ENCODE peak calls at places on chromosomes 1 and 21, in six cellular contexts. G is K562, O is endothelial cell of umbilical vein, K is H1, V is HepG2, Y is WTC11. I is an unnamed sample.

GRCh38 chr1:229170778-229171505 is 100.0 kb upstream of the RAB4A start:
- DNase-seq in G (no peak), K (no peak), O (no peak), Y (no peak), V (no peak), I (no peak)

GRCh38 chr21:46189213-46189958 is 5.1 kb upstream of the SPATC1L start:
- DNase-seq in K (no peak), V (no peak), G (peak; percentile 61), Y (no peak), O (peak; percentile 14), I (no peak)

GRCh38 chr1:99806882-99807281 is 40.4 kb upstream of the FRRS1 start:
- DNase-seq in Y (no peak), G (no peak), V (no peak), O (no peak), K (no peak), I (no peak)

GRCh38 chr1:198157847-198158765 is 1.3 kb downstream of the NEK7 start:
- DNase-seq in G (peak; percentile 62), K (no peak), V (no peak), Y (no peak), O (peak; percentile 46), I (peak; percentile 12)

GRCh38 chr1:237789619-237790018 is 101.1 kb downstream of the ZP4 start:
- DNase-seq in K (no peak), G (no peak), Y (no peak), V (no peak), O (no peak), I (no peak)

GRCh38 chr1:225710804-225711203 is 57.9 kb upstream of the ENAH start:
- DNase-seq in G (no peak), Y (no peak), O (no peak), K (no peak), V (no peak), I (peak; percentile 81)

GRCh38 chr1:3211996-3212395 is 143.0 kb downstream of the PRDM16 start:
- DNase-seq in V (no peak), Y (no peak), K (no peak), G (no peak), O (no peak), I (no peak)

GRCh38 chr1:235280467-235280866 is 47.5 kb downstream of the ARID4B start:
- DNase-seq in O (no peak), Y (no peak), K (no peak), V (no peak), G (no peak), I (no peak)

GRCh38 chr1:21278208-21278861 is 11.9 kb downstream of the ECE1 start:
- DNase-seq in O (peak; percentile 86), K (no peak), Y (no peak), G (no peak), V (no peak), I (no peak)

GRCh38 chr1:36863061-36863460 is 171.3 kb downstream of the GRIK3 start:
- DNase-seq in V (no peak), K (no peak), G (no peak), Y (no peak), O (no peak), I (no peak)

GRCh38 chr1:38964140-38964548 is 22.5 kb upstream of the RHBDL2 start:
- DNase-seq in O (no peak), K (no peak), V (peak; percentile 38), Y (peak; percentile 13), G (peak; percentile 51), I (peak; percentile 13)

GRCh38 chr1:167648252-167648849 is 18.3 kb downstream of the RCSD1 start:
- DNase-seq in O (no peak), K (no peak), G (no peak), Y (no peak), V (no peak), I (no peak)

GRCh38 chr1:40266786-40267535 is 8.9 kb downstream of the ZMPSTE24 start:
- DNase-seq in K (no peak), G (no peak), O (no peak), Y (no peak), V (no peak), I (no peak)

GRCh38 chr1:197151185-197151584 is 4.7 kb upstream of the ASPM start:
- DNase-seq in G (no peak), V (no peak), Y (no peak), O (no peak), K (no peak), I (no peak)

GRCh38 chr1:16367258-16367967 is 371 bp downstream of the SZRD1 start:
- DNase-seq in G (peak; percentile 91), K (no peak), O (peak; percentile 94), V (peak; percentile 45), Y (peak; percentile 66), I (peak; percentile 86)

GRCh38 chr1:158185770-158186705 is 5.3 kb downstream of the CD1D start:
- DNase-seq in V (no peak), O (no peak), Y (no peak), K (peak; percentile 39), G (no peak), I (no peak)

GRCh38 chr1:230891984-230892383 is 23.7 kb upstream of the C1orf198 start:
- DNase-seq in V (no peak), O (no peak), K (no peak), G (no peak), Y (no peak), I (no peak)

GRCh38 chr1:41320860-41321259 is 40.4 kb upstream of the FOXO6 start:
- DNase-seq in O (no peak), K (no peak), G (no peak), Y (no peak), V (no peak), I (no peak)

GRCh38 chr1:235703516-235703915 is 53.9 kb upstream of the GNG4 start:
- DNase-seq in G (no peak), Y (no peak), O (peak; percentile 12), K (no peak), V (no peak), I (peak; percentile 34)

GRCh38 chr1:3785045-3785444 is 11.3 kb downstream of the LRRC47 start:
- DNase-seq in V (peak; percentile 89), G (no peak), Y (no peak), O (no peak), K (no peak), I (no peak)

GRCh38 chr21:39667353-39667891 is 54.7 kb downstream of the B3GALT5 start:
- DNase-seq in O (no peak), Y (no peak), G (no peak), V (no peak), K (no peak), I (no peak)

GRCh38 chr1:25848531-25848930 is 10.7 kb downstream of the AUNIP start:
- DNase-seq in Y (no peak), K (no peak), O (peak; percentile 53), G (no peak), V (no peak), I (no peak)

DNA sequence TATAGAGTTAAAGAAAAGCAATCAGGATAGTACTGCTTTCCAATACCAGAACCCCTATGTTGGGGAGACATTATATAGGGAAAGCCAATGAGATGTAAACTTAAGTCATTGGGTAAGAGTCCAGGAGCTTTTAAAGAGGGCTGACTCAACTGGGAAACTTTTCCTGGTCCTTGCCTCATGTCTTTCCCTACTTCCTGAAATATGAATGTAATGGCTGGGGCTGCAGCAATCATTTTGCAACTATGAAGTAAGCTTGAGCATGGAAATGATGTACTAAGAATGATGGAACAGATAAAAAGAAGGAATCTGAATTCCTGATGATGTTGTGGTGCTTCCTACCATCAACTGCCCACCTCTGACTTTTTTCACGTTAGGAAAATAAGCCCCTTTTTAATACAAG is 55.7 kb downstream of the WDR3 start:
- DNase-seq in G (no peak), K (no peak), Y (no peak), V (no peak), O (no peak), I (no peak)
- TF ChIP-seq JUN in G (no peak), K (no peak), Y (no peak), V (no peak), O (no peak), I (no peak)

GRCh38 chr1:11134352-11135266 is 34.9 kb upstream of the EXOSC10 start:
- DNase-seq in V (no peak), Y (no peak), K (no peak), G (peak; percentile 14), O (peak; percentile 40), I (no peak)
- TF ChIP-seq JUN in V (no peak), Y (no peak), K (no peak), G (no peak), O (no peak), I (no peak)

GRCh38 chr1:11523746-11524464 is 45.0 kb downstream of the DISP3 start:
- DNase-seq in V (no peak), G (no peak), O (no peak), Y (peak; percentile 7), K (no peak), I (no peak)
- TF ChIP-seq JUN in V (no peak), G (no peak), O (no peak), Y (no peak), K (no peak), I (no peak)

DNA sequence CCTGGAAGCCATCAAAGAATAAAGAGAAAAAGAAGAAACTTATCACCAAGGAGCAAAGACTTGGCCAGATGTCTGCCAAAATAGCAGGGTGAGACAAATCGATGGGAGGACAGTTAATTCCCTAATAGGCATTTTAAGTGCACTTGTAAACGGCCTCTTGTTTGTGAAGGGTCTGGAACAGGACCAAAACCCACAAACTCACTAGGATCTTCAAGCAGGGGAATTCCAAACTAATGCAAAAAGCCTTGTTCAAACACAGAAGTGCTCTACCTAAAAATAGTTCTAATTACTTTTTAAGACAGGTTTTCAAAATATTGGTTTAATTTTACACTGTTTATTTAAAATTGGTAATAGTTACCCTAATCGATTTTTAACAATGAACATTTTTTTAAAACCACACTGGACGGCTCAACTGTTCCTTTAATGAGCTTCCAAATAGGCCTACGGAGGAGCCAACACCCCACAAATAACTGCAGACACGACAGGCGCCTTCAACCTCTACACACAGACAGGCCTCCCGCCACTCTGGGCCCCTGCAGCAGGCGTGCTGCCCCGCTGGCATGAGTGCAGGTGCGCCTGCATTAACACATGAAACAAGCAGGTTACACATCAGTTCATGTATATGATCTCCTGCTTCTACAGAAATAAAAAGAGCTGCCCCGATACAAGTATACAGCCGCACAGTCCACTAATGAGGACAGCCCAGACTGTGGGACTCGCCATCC is 15.8 kb downstream of the UBE2G2 start:
- DNase-seq in K (no peak), G (no peak), Y (no peak), O (no peak), V (no peak), I (no peak)
- TF ChIP-seq JUN in K (no peak), G (no peak), Y (no peak), O (no peak), V (no peak), I (no peak)

GRCh38 chr1:214980931-214981330 is 101.6 kb upstream of the KCNK2 start:
- DNase-seq in V (no peak), K (no peak), Y (no peak), O (no peak), G (no peak), I (no peak)

GRCh38 chr1:214977700-214978374 is 104.7 kb upstream of the KCNK2 start:
- DNase-seq in G (no peak), V (no peak), K (no peak), Y (no peak), O (no peak), I (no peak)

GRCh38 chr1:214979191-214979590 is 103.3 kb upstream of the KCNK2 start:
- DNase-seq in K (no peak), V (no peak), G (no peak), O (no peak), Y (no peak), I (no peak)

GRCh38 chr1:214983126-214983869 is 99.2 kb upstream of the KCNK2 start:
- DNase-seq in V (no peak), K (no peak), Y (no peak), G (no peak), O (no peak), I (no peak)
- TF ChIP-seq JUN in V (no peak), K (no peak), Y (no peak), G (no peak), O (no peak), I (no peak)

I was measured in A549.